ENCODE peak calls at places on chromosomes 7 and 10, in five cellular contexts. P, T, B, M and A are unnamed samples.

GRCh38 chr7:121546632-121547340 is 150.7 kb upstream of the FAM3C start:
- DNase-seq in M (no peak), B (no peak), T (no peak), P (no peak), A (no peak)

GRCh38 chr7:140358024-140358770 is 40.1 kb downstream of the SLC37A3 start:
- DNase-seq in T (no peak), B (no peak), P (no peak), M (no peak), A (no peak)

GRCh38 chr7:120827719-120828118 is 30.2 kb downstream of the TSPAN12 start:
- DNase-seq in B (no peak), T (no peak), P (no peak), M (no peak), A (no peak)

GRCh38 chr10:126663880-126664279 is 6.6 kb downstream of the C10orf90 start:
- DNase-seq in P (no peak), T (peak; percentile 46), M (no peak), B (no peak), A (no peak)

GRCh38 chr10:5818894-5819293 is 5.7 kb upstream of the GDI2 start:
- DNase-seq in P (no peak), T (no peak), B (no peak), M (no peak), A (no peak)

GRCh38 chr10:102643346-102644065 is 773 bp upstream of the TRIM8 start:
- DNase-seq in P (no peak), B (peak; percentile 87), T (peak; percentile 70), M (peak; percentile 45), A (no peak)

GRCh38 chr10:88995156-88995876 is 4.7 kb downstream of the FAS start:
- DNase-seq in T (no peak), P (no peak), M (no peak), B (no peak), A (no peak)

GRCh38 chr7:76220185-76221057 is 18.7 kb downstream of the SRRM3 start:
- DNase-seq in P (no peak), B (peak; percentile 81), T (peak; percentile 99), M (no peak), A (peak; percentile 95)

GRCh38 chr7:29612596-29612995 is 49.0 kb downstream of the PRR15 start:
- DNase-seq in P (no peak), M (no peak), T (no peak), B (no peak), A (no peak)

GRCh38 chr10:72611783-72612182 is 14.1 kb downstream of the MICU1 start:
- DNase-seq in M (no peak), T (no peak), P (no peak), B (no peak), A (no peak)

GRCh38 chr10:101686133-101686925 is 8.6 kb downstream of the FBXW4 start:
- DNase-seq in B (no peak), P (no peak), M (no peak), T (no peak), A (no peak)

GRCh38 chr10:24469993-24470392 is 253.7 kb downstream of the ARHGAP21 start:
- DNase-seq in B (no peak), M (no peak), P (no peak), T (peak; percentile 58), A (peak; percentile 72)

GRCh38 chr10:29858352-29859267 is 200.8 kb downstream of the JCAD start:
- DNase-seq in M (peak; percentile 42), T (peak; percentile 76), P (no peak), B (peak; percentile 86), A (peak; percentile 52)

GRCh38 chr7:87926581-87927461 is 7.2 kb upstream of the ADAM22 start:
- DNase-seq in B (peak; percentile 43), T (peak; percentile 82), M (no peak), P (no peak), A (no peak)

GRCh38 chr10:70901276-70901878 is 13.0 kb upstream of the PCBD1 start:
- DNase-seq in M (no peak), T (no peak), B (no peak), P (no peak), A (no peak)

GRCh38 chr10:14063531-14064317 is 267.0 kb downstream of the FRMD4A start:
- DNase-seq in P (no peak), T (no peak), M (peak; percentile 35), B (no peak), A (no peak)

GRCh38 chr7:120272896-120273475 is at the start of gene KCND2:
- DNase-seq in T (no peak), B (peak; percentile 73), M (no peak), P (no peak), A (no peak)

GRCh38 chr7:85829817-85830432 is 643.1 kb upstream of the SEMA3D start:
- DNase-seq in T (no peak), B (no peak), M (peak; percentile 11), P (no peak), A (no peak)

GRCh38 chr7:82404094-82404493 is 39.5 kb downstream of the CACNA2D1 start:
- DNase-seq in M (no peak), B (no peak), T (no peak), P (no peak), A (no peak)

GRCh38 chr10:47269294-47269693 is 30.7 kb upstream of the GDF10 start:
- DNase-seq in B (no peak), P (no peak), T (no peak), M (no peak), A (no peak)

GRCh38 chr7:129489491-129489890 is 12.8 kb upstream of the SMKR1 start:
- DNase-seq in B (no peak), T (peak; percentile 56), P (no peak), M (no peak), A (no peak)

GRCh38 chr10:131424836-131425506 is 113.5 kb upstream of the TCERG1L start:
- DNase-seq in B (no peak), M (no peak), T (no peak), P (no peak), A (no peak)

GRCh38 chr7:81937091-81937490 is 167.2 kb upstream of the HGF start:
- DNase-seq in T (no peak), M (no peak), P (no peak), B (no peak), A (no peak)

GRCh38 chr7:100687740-100688592 is 6.1 kb downstream of the GIGYF1 start:
- DNase-seq in B (no peak), M (no peak), T (peak; percentile 10), P (no peak), A (no peak)

GRCh38 chr7:91098566-91098965 is 165.7 kb upstream of the FZD1 start:
- DNase-seq in M (peak; percentile 14), P (no peak), T (no peak), B (no peak), A (no peak)

GRCh38 chr10:29271877-29272276 is 17.0 kb upstream of the LYZL1 start:
- DNase-seq in B (no peak), M (no peak), T (no peak), P (no peak), A (no peak)

GRCh38 chr10:19098803-19099202 is 50.2 kb downstream of the MALRD1 start:
- DNase-seq in B (no peak), P (no peak), T (no peak), M (no peak), A (no peak)

GRCh38 chr10:130513686-130514476 is 377.7 kb downstream of the GLRX3 start:
- DNase-seq in T (no peak), M (no peak), B (no peak), P (no peak), A (no peak)

GRCh38 chr10:5590816-5591215 is 66.1 kb downstream of the CALML3 start:
- DNase-seq in B (no peak), T (no peak), M (no peak), P (no peak), A (no peak)

GRCh38 chr10:90042075-90042474 is 340.7 kb downstream of the KIF20B start:
- DNase-seq in P (no peak), B (no peak), T (no peak), M (no peak), A (no peak)

GRCh38 chr10:59383908-59384307 is 21.6 kb upstream of the FAM13C start:
- DNase-seq in M (no peak), B (no peak), T (no peak), P (no peak), A (no peak)

GRCh38 chr7:142359694-142360279 is 101.9 kb upstream of the PRSS58 start:
- DNase-seq in M (no peak), B (no peak), T (no peak), P (no peak), A (no peak)

GRCh38 chr10:132698761-132699391 is 87.1 kb downstream of the NKX6-2 start:
- DNase-seq in P (no peak), M (no peak), T (no peak), B (no peak), A (no peak)